ENCODE peak calls at places on chromosomes 6 and 20, in six cellular contexts. U, G, I, Z, J and L are unnamed samples. For H3K4me1, the result is how much of the 10 kb centered on the place peaks cover.

GRCh38 chr6:74764486-74764885 is 441.4 kb downstream of the COL12A1 start:
- DNase-seq in U (no peak), G (no peak), I (no peak), Z (no peak), J (no peak), L (no peak)

GRCh38 chr6:47476794-47477496 is 644 bp upstream of the CD2AP start:
- DNase-seq in U (peak), G (no peak), I (no peak), Z (no peak), J (no peak), L (no peak)

GRCh38 chr6:142966294-142966693 is 21.3 kb upstream of the HIVEP2 start:
- DNase-seq in U (no peak), G (no peak), I (no peak), Z (no peak), J (no peak), L (no peak)

GRCh38 chr6:110958332-110959192 is at the start of gene GTF3C6:
- DNase-seq in U (peak), G (peak), I (peak), Z (peak), J (peak), L (peak)

GRCh38 chr6:28988536-28989415 is 16.3 kb downstream of the ZNF311 start:
- DNase-seq in U (peak), G (peak), I (peak), Z (peak), J (peak), L (peak)

GRCh38 chr20:36827541-36828279 is 48.2 kb upstream of the TLDC2 start:
- DNase-seq in U (no peak), G (no peak), I (no peak), Z (no peak), J (no peak), L (no peak)

GRCh38 chr6:160801418-160801817 is 99.4 kb downstream of the PLG start:
- DNase-seq in U (no peak), G (no peak), I (no peak), Z (no peak), J (no peak), L (no peak)

GRCh38 chr20:16566080-16566479 is 7.2 kb downstream of the KIF16B start:
- DNase-seq in U (no peak), G (no peak), I (no peak), Z (no peak), J (no peak), L (no peak)

GRCh38 chr6:25899580-25900408 is 25.8 kb upstream of the SLC17A3 start:
- DNase-seq in U (peak), G (no peak), I (no peak), Z (no peak), J (no peak), L (no peak)

GRCh38 chr6:44309092-44309491 is 4.1 kb downstream of the AARS2 start:
- DNase-seq in U (peak), G (no peak), I (no peak), Z (no peak), J (no peak), L (no peak)

GRCh38 chr6:44311304-44311703 is 1.8 kb downstream of the AARS2 start:
- DNase-seq in U (no peak), G (no peak), I (no peak), Z (no peak), J (no peak), L (no peak)

GRCh38 chr6:44311767-44312166 is 1.4 kb downstream of the AARS2 start:
- DNase-seq in U (no peak), G (no peak), I (no peak), Z (no peak), J (no peak), L (no peak)

GRCh38 chr6:44309631-44310030 is 3.5 kb downstream of the AARS2 start:
- DNase-seq in U (no peak), G (no peak), I (no peak), Z (no peak), J (no peak), L (no peak)

GRCh38 chr6:44310241-44310640 is 2.9 kb downstream of the AARS2 start:
- DNase-seq in U (no peak), G (no peak), I (no peak), Z (no peak), J (no peak), L (no peak)
- H3K27ac ChIP-seq in U (no peak), G (no peak), I (no peak), Z (no peak), J (no peak), L (no peak)

GRCh38 chr6:105795913-105796517 is 290.1 kb upstream of the PRDM1 start:
- DNase-seq in U (no peak), G (no peak), I (no peak), Z (no peak), J (no peak), L (no peak)
- H3K4me1 ChIP-seq in U (under half), G (under half), I (under half), Z (under half), J (under half), L (under half)

GRCh38 chr6:16403831-16404230 is 165.4 kb downstream of the GMPR start:
- DNase-seq in U (peak), G (no peak), I (no peak), Z (no peak), J (no peak), L (no peak)

GRCh38 chr6:16406966-16407365 is 168.6 kb downstream of the GMPR start:
- DNase-seq in U (no peak), G (no peak), I (no peak), Z (no peak), J (no peak), L (no peak)

GRCh38 chr6:16402501-16402900 is 164.1 kb downstream of the GMPR start:
- DNase-seq in U (no peak), G (no peak), I (peak), Z (no peak), J (no peak), L (no peak)

GRCh38 chr6:16405349-16405865 is 167.0 kb downstream of the GMPR start:
- DNase-seq in U (no peak), G (no peak), I (peak), Z (no peak), J (no peak), L (no peak)

DNA sequence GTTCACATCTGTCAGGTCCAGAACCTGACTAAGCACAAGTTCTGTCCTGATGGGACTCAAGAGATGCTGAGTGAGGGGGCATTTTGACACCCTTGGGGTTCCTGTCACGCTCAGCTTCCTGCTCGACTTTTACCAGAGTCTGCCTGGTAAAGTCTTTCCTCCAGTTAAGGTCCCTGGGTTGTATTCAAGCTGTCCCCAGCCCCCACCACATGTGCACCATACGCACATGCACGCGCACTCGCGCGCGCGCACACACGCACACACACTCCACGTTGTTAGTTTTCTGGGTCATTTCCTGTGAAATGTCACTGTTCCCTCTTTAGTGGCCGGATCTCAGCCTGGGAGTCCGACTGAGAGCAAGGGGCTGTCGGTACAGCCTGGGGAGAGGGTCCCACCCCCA is 166.1 kb downstream of the GMPR start:
- DNase-seq in U (no peak), G (no peak), I (no peak), Z (no peak), J (no peak), L (no peak)
- H3K27ac ChIP-seq in U (no peak), G (no peak), I (peak), Z (no peak), J (no peak), L (no peak)

GRCh38 chr6:56860466-56860865 is 94.4 kb upstream of the BEND6 start:
- DNase-seq in U (peak), G (no peak), I (no peak), Z (no peak), J (no peak), L (no peak)
- H3K4me1 ChIP-seq in U (under half), G (under half), I (under half), Z (under half), J (under half), L (under half)

GRCh38 chr6:6008114-6008647 is 1.5 kb upstream of the NRN1 start:
- DNase-seq in U (no peak), G (no peak), I (no peak), Z (no peak), J (no peak), L (no peak)

GRCh38 chr6:6007311-6008113 is 787 bp upstream of the NRN1 start:
- DNase-seq in U (no peak), G (no peak), I (no peak), Z (no peak), J (no peak), L (peak)

GRCh38 chr6:6005467-6006427 is 978 bp downstream of the NRN1 start:
- DNase-seq in U (no peak), G (no peak), I (no peak), Z (no peak), J (no peak), L (no peak)

GRCh38 chr6:6006428-6007310 is at the start of gene NRN1:
- DNase-seq in U (no peak), G (no peak), I (no peak), Z (no peak), J (no peak), L (peak)

GRCh38 chr6:6008648-6009421 is 2.1 kb upstream of the NRN1 start:
- DNase-seq in U (no peak), G (peak), I (peak), Z (peak), J (no peak), L (no peak)
- H3K27ac ChIP-seq in U (no peak), G (no peak), I (peak), Z (peak), J (no peak), L (no peak)

GRCh38 chr6:112592159-112592558 is 245.0 kb downstream of the RFPL4B start:
- DNase-seq in U (no peak), G (no peak), I (no peak), Z (no peak), J (no peak), L (no peak)

GRCh38 chr6:112595201-112595600 is 248.1 kb downstream of the RFPL4B start:
- DNase-seq in U (no peak), G (no peak), I (no peak), Z (no peak), J (no peak), L (no peak)

GRCh38 chr6:112600168-112600567 is 253.0 kb downstream of the RFPL4B start:
- DNase-seq in U (no peak), G (no peak), I (no peak), Z (no peak), J (no peak), L (no peak)

DNA sequence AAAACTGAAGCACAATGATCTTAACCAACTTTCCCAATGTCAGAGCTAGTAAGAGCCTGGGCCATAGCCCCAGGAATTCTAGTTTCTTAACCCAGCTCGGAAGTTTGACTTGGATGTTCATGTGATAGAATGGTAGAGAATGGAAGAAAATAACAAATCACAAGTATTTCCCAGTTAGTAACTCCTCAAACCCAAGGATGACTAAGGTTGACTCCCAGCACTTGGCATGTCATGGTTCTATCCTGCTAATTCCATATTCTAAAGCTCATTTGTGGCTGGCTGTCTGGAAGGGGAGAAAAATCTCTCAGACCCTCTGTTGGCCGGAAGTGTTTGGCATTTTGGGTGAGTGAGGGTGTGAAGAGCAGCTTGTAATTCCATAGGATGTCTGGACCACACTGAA is 248.7 kb downstream of the RFPL4B start:
- DNase-seq in U (no peak), G (no peak), I (no peak), Z (no peak), J (no peak), L (no peak)
- H3K4me1 ChIP-seq in U (under half), G (under half), I (under half), Z (under half), J (under half), L (under half)

DNA sequence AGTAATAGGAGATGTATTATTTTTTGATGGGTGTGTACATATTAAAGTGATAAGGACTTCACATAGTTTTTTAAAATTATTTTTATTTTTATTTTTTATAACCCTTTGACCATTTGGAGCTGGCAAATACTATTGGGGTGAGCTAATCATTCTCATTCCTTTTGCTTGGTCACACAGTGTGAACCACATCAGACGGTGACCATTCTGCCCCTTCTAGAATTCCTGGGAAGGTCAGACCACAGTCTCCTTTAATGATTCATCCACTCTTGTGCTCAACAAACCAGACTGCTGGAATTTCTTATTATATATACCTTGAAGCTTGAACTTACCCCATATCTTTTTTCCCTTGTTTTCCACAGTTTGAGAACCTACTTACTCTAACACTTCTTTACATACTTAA is 23.9 kb upstream of the PRL start:
- DNase-seq in U (peak), G (no peak), I (no peak), Z (no peak), J (no peak), L (no peak)
- H3K27ac ChIP-seq in U (no peak), G (no peak), I (no peak), Z (no peak), J (no peak), L (no peak)

GRCh38 chr20:22667198-22667597 is 82.8 kb upstream of the FOXA2 start:
- DNase-seq in U (no peak), G (no peak), I (no peak), Z (no peak), J (no peak), L (no peak)

GRCh38 chr20:22663528-22664025 is 79.2 kb upstream of the FOXA2 start:
- DNase-seq in U (no peak), G (no peak), I (no peak), Z (no peak), J (no peak), L (no peak)
- H3K4me1 ChIP-seq in U (under half), G (under half), I (under half), Z (under half), J (under half), L (under half)

GRCh38 chr6:90621581-90621980 is 34.7 kb upstream of the MAP3K7 start:
- DNase-seq in U (no peak), G (no peak), I (no peak), Z (no peak), J (no peak), L (no peak)
- H3K27ac ChIP-seq in U (no peak), G (no peak), I (no peak), Z (no peak), J (no peak), L (no peak)